ENCODE peak calls at places on chromosomes 6 and 20, in five cellular contexts. U is mesenchymal stem cell, D is left lung, P is Peyer's patch, K is cardiac muscle cell. F is an unnamed sample. For H3K4me1, the result is how much of the 10 kb centered on the place peaks cover.

GRCh38 chr6:37860226-37860839 is 40.8 kb downstream of the ZFAND3 start:
- DNase-seq in U (peak), D (no peak), P (peak), K (peak), F (peak)

GRCh38 chr6:14217728-14218637 is 100.4 kb downstream of the CD83 start:
- DNase-seq in U (no peak), D (peak), P (no peak), K (no peak), F (no peak)

GRCh38 chr6:23308166-23308565 is 738.8 kb downstream of the HDGFL1 start:
- DNase-seq in U (no peak), D (no peak), P (no peak), K (no peak), F (no peak)

GRCh38 chr6:33749401-33749800 is 2.7 kb upstream of the IP6K3 start:
- DNase-seq in U (no peak), D (no peak), P (no peak), K (no peak), F (no peak)

GRCh38 chr6:112560651-112561050 is 213.5 kb downstream of the RFPL4B start:
- DNase-seq in U (no peak), D (no peak), P (no peak), K (no peak), F (no peak)

GRCh38 chr6:16450285-16450684 is 211.9 kb downstream of the GMPR start:
- DNase-seq in U (peak), D (no peak), P (no peak), K (no peak), F (no peak)

GRCh38 chr6:165774903-165775608 is 112.0 kb upstream of the PDE10A start:
- DNase-seq in U (peak), D (peak), P (no peak), K (peak), F (no peak)

GRCh38 chr6:138101946-138102731 is 5.1 kb downstream of the PERP start:
- DNase-seq in U (no peak), D (no peak), P (no peak), K (peak), F (no peak)

GRCh38 chr6:17193376-17193775 is 87.8 kb upstream of the RBM24 start:
- DNase-seq in U (no peak), D (no peak), P (no peak), K (no peak), F (no peak)

GRCh38 chr6:31715022-31715683 is at the start of gene LY6G6D:
- DNase-seq in U (no peak), D (no peak), P (no peak), K (no peak), F (no peak)

GRCh38 chr6:71902261-71902660 is 15.9 kb downstream of the RIMS1 start:
- DNase-seq in U (no peak), D (no peak), P (no peak), K (no peak), F (no peak)

GRCh38 chr6:100880149-100880900 is 804 bp downstream of the ASCC3 start:
- DNase-seq in U (peak), D (no peak), P (no peak), K (no peak), F (no peak)
- H3K4me1 ChIP-seq in U (under half), D (under half), P (under half), K (under half), F (under half)

DNA sequence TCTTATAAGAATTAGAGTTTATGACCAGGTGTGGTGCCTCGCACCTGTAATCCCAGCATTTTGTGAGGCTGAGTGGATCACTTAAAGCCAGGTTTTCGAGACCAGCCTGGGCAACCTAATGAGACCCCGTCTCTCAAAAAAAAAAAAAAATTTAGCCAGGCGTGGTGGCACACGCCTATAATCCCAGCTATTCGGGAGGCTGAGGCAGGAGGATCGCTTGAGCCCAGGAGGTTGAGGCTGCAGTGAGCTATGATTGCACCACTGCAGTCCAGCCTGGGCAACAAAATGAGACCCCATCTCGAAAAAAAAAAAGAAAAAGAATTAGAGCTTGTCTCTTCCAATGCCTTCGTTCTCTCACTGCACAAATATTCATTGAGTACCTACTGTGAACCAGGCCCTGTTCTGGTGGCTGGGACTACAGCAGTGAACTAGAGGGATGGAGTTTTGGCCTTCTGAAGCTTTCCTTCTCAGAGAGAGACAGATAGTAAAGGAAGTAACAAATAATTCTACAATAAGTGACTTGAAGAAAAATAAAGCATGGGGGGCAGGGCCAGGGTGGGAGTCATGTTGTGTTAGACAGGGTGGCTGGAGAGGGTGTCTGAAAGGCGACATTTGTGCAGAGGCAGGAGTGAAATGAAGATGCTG is 56.4 kb downstream of the HNF4A start:
- DNase-seq in U (no peak), D (no peak), P (no peak), K (no peak), F (no peak)
- H3K4me3 ChIP-seq in U (no peak), D (no peak), P (no peak), K (no peak), F (no peak)

DNA sequence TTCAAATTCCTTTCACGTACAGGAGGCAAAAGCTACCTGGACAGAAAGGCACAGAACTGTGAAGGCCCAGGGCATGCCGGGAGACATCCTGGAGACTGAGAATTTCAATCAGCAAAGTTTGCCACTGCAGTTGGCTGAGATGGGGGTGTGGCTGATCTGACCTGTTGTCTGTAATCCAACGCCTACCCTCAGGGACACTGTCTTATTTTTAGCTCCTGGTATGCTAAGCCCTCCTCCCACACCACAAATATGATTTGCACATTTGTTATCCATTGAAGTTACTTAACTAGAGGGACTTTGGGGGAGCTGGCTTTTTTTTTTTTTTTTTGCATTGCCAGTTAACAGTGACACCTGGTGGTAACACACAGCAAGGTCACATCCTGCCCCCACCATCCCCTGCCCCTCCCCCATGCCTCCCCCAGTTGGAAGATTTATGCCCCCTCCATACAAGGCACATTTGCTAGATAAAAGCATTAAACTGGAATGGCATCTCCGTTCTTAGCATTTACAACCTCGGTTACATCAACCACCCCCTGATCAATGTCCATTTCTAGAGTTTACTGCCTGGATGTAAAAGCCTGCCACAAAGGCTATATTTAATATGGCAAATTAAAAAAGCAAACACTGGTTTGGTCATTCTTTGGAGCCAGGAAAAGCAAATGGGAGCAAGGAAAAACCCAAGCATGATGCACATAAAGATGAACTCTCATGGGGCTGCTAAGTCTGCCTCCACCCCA is 40.3 kb downstream of the TTI1 start:
- DNase-seq in U (peak), D (peak), P (no peak), K (peak), F (peak)
- H3K4me1 ChIP-seq in U (under half), D (under half), P (under half), K (half or more), F (under half)

GRCh38 chr6:9208956-9209355 is 773.6 kb upstream of the SLC35B3 start:
- DNase-seq in U (no peak), D (no peak), P (no peak), K (no peak), F (no peak)
- H3K4me3 ChIP-seq in U (no peak), D (no peak), P (no peak), K (no peak), F (no peak)

GRCh38 chr6:88619951-88620350 is 343.5 kb downstream of the RNGTT start:
- DNase-seq in U (no peak), D (no peak), P (no peak), K (no peak), F (no peak)

GRCh38 chr6:88626460-88626859 is 337.0 kb downstream of the RNGTT start:
- DNase-seq in U (no peak), D (no peak), P (no peak), K (no peak), F (no peak)

DNA sequence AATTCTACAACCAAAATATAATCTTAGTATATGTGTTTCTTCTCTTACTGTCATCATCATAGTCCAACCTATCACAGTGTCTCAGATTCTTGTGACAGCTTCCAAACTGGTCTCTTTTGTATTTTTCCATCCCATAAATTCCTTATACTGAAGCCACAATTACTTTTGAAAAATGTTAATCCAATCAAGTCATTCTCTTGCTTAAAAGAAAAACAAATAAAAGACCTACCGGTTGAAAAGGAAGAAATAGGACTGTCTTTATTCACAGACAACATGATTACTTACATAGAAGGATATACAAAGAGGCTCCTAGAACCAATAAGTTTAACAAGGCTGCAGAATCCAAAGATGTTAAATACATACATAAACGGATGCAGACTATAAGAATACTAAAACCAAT is 339.9 kb downstream of the RNGTT start:
- DNase-seq in U (no peak), D (no peak), P (no peak), K (no peak), F (no peak)
- H3K4me1 ChIP-seq in U (under half), D (under half), P (under half), K (under half), F (under half)

GRCh38 chr6:163023700-163024099 is 295.9 kb downstream of the PACRG start:
- DNase-seq in U (no peak), D (no peak), P (no peak), K (no peak), F (no peak)
- H3K4me3 ChIP-seq in U (no peak), D (no peak), P (no peak), K (no peak), F (no peak)

DNA sequence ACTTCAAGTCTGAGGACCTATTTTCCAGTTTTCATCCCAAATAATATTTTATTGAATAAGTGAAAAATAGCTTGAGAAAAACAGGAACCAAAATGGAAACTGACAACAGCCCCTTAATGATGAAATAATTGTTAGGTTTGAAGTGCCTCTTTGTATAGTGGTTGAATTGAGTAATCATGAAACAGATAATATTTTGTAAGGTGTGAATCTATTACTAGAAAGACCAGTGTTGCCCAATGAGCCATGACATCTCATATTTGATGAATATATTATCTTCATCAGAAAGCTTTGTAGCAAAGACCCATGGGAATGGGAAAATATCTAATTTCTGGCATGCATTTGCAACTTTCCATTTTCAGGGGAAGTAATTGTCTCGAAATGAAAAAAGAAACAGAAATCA is 57.3 kb upstream of the LAMP5 start:
- DNase-seq in U (no peak), D (no peak), P (no peak), K (no peak), F (no peak)
- H3K4me1 ChIP-seq in U (under half), D (under half), P (under half), K (under half), F (under half)

GRCh38 chr6:74459260-74459659 is 746.6 kb downstream of the COL12A1 start:
- DNase-seq in U (peak), D (no peak), P (no peak), K (no peak), F (no peak)
- H3K4me3 ChIP-seq in U (no peak), D (no peak), P (no peak), K (no peak), F (no peak)

DNA sequence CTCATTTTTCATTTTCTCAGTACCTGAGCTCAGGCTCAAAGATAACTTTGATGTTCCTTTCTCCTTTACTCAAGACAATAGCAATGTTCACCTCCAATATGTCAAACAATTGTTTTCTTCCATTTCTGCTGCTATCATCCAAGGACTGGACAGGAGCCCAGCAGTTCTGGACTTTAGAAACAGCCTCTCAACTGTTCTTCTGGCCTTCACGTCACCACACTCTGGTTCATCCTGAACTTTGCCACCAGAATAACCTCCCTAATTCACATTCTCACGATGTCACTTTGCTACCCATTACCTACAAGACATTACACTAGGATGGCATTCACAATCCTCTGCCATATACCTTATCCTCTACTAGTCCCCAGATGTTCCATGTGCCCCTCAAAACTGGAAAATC is 60.6 kb upstream of the PLEKHG1 start:
- DNase-seq in U (no peak), D (no peak), P (no peak), K (no peak), F (no peak)
- H3K4me1 ChIP-seq in U (under half), D (under half), P (under half), K (under half), F (under half)

GRCh38 chr20:63435552-63435951 is 36.9 kb downstream of the KCNQ2 start:
- DNase-seq in U (no peak), D (no peak), P (no peak), K (peak), F (peak)
- H3K4me3 ChIP-seq in U (no peak), D (no peak), P (no peak), K (no peak), F (no peak)